ENCODE peak calls at places on chromosomes 16 and 17, in four cellular contexts. K, T, Y and G are unnamed samples.
A peak's percentile ranks its signal among the peaks of the same experiment; 100 is the strongest.

GRCh38 chr17:335691-336090 is 16.9 kb downstream of the RPH3AL start:
- DNase-seq in K (no peak), T (no peak), Y (no peak), G (no peak)

GRCh38 chr16:89195521-89196171 is 4.7 kb downstream of the SLC22A31 start:
- DNase-seq in K (no peak), Y (peak; percentile 79), T (no peak), G (no peak)

GRCh38 chr17:50837980-50838954 is 2.9 kb downstream of the WFIKKN2 start:
- DNase-seq in T (no peak), K (no peak), Y (no peak), G (no peak)

GRCh38 chr16:4989391-4990006 is 31.4 kb downstream of the SEC14L5 start:
- DNase-seq in Y (no peak), T (no peak), K (no peak), G (no peak)

GRCh38 chr17:79994602-79995001 is 41.1 kb downstream of the TBC1D16 start:
- DNase-seq in K (no peak), T (no peak), Y (no peak), G (no peak)

GRCh38 chr16:3756113-3756512 is 38.8 kb upstream of the TRAP1 start:
- DNase-seq in Y (no peak), K (no peak), T (no peak), G (no peak)

GRCh38 chr16:30899794-30900193 is 3.4 kb downstream of the CTF1 start:
- DNase-seq in Y (no peak), T (no peak), K (no peak), G (no peak)

GRCh38 chr16:86371083-86371803 is 139.1 kb upstream of the FOXF1 start:
- DNase-seq in Y (no peak), K (no peak), T (no peak), G (no peak)

GRCh38 chr17:8243827-8244226 is 4.0 kb downstream of the CTC1 start:
- DNase-seq in K (no peak), Y (no peak), T (no peak), G (no peak)

GRCh38 chr16:85485379-85485778 is 127.7 kb upstream of the GSE1 start:
- DNase-seq in K (no peak), Y (no peak), T (no peak), G (no peak)

GRCh38 chr17:55990332-55991006 is 162.8 kb upstream of the ANKFN1 start:
- DNase-seq in K (no peak), T (no peak), Y (no peak), G (no peak)

GRCh38 chr17:79142375-79142774 is 67.8 kb downstream of the ENGASE start:
- DNase-seq in T (no peak), K (no peak), Y (no peak), G (no peak)

GRCh38 chr17:78973196-78973595 is 6.5 kb downstream of the LGALS3BP start:
- DNase-seq in K (no peak), T (no peak), Y (no peak), G (no peak)

GRCh38 chr17:58082341-58082869 is 814 bp upstream of the DYNLL2 start:
- DNase-seq in K (no peak), Y (no peak), T (no peak), G (no peak)

GRCh38 chr17:42639484-42640474 is 19.3 kb upstream of the TUBG2 start:
- DNase-seq in Y (no peak), T (no peak), K (no peak), G (no peak)

GRCh38 chr17:18356624-18357023 is 6.7 kb downstream of the SHMT1 start:
- DNase-seq in K (no peak), T (peak; percentile 23), Y (no peak), G (no peak)

GRCh38 chr16:84819644-84820304 is at the start of gene CRISPLD2:
- DNase-seq in Y (peak; percentile 97), T (peak; percentile 96), K (peak; percentile 94), G (peak; percentile 68)

GRCh38 chr17:41335747-41336146 is 14.9 kb downstream of the KRT33A start:
- DNase-seq in K (no peak), T (no peak), Y (no peak), G (no peak)

GRCh38 chr16:83011939-83012338 is 385.2 kb downstream of the CDH13 start:
- DNase-seq in T (no peak), K (no peak), Y (no peak), G (no peak)

GRCh38 chr17:11499881-11500280 is 98.4 kb upstream of the DNAH9 start:
- DNase-seq in T (no peak), K (no peak), Y (no peak), G (no peak)

GRCh38 chr17:28328325-28328724 is 6.9 kb downstream of the IFT20 start:
- DNase-seq in T (no peak), K (no peak), Y (no peak), G (no peak)

GRCh38 chr16:7231762-7232161 is 100.9 kb upstream of the RBFOX1 start:
- DNase-seq in T (no peak), K (no peak), Y (no peak), G (no peak)

GRCh38 chr17:65345261-65346060 is 208.3 kb downstream of the RGS9 start:
- DNase-seq in Y (no peak), K (no peak), T (no peak), G (no peak)

GRCh38 chr17:63442549-63443035 is 3.5 kb downstream of the CYB561 start:
- DNase-seq in K (no peak), Y (no peak), T (peak; percentile 57), G (no peak)

GRCh38 chr17:12242390-12242954 is 221.8 kb downstream of the MAP2K4 start:
- DNase-seq in K (no peak), T (no peak), Y (no peak), G (no peak)

GRCh38 chr16:49194499-49195260 is 87.0 kb downstream of the CBLN1 start:
- DNase-seq in Y (no peak), K (no peak), T (no peak), G (no peak)

GRCh38 chr16:71807905-71808592 is 585 bp downstream of the AP1G1 start:
- DNase-seq in K (no peak), T (peak; percentile 66), Y (no peak), G (no peak)

GRCh38 chr16:71811261-71811803 is 2.7 kb upstream of the AP1G1 start:
- DNase-seq in K (no peak), Y (no peak), T (no peak), G (no peak)

GRCh38 chr16:71803305-71803690 is 5.3 kb downstream of the AP1G1 start:
- DNase-seq in T (no peak), Y (no peak), K (no peak), G (no peak)

DNA sequence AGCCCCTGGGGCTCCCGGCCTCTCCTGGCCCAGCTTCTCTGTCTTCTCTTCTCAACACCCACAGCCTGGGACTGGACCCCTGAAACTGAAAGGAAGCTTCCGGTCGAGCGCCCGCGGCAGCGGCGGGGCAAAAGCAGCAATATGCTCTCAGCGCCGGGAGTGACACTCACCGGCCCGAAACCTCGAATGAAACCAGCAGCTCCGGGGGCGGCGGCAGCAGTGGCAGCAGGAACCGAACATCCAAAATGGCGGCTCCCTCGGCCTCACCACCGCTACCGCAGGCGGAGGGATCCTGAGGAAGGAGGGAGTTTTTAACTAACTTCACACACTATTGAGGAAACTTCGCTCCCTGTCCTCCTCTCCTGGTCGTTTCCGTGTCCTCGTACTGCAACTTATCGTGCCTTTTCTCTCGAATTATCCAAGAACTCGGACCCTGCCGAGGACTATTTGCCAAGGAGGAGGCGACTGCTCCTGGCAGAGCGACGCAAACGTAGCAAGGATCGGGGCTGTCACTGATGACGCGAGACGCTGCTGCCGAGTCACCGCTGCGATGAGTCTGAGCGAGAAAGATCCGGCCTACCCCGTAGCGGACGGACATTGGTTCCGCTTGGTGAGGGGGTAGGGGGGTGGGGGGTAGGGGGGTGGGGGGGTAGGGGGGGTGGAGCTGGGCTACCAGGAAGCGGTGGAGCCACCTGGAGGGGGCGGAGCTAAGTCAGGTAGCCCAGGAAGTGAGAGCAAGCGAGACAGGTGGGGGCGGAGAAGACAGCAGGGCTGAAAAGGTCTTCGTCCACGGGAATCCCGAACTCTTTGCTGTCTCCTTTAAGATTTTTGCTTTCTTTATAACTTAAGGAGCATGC is at the start of gene AP1G1:
- DNase-seq in K (peak; percentile 86), Y (peak; percentile 97), T (peak; percentile 99), G (peak; percentile 86)
- TF ChIP-seq CTCF in K (no peak), Y (no peak), T (no peak), G (no peak)

DNA sequence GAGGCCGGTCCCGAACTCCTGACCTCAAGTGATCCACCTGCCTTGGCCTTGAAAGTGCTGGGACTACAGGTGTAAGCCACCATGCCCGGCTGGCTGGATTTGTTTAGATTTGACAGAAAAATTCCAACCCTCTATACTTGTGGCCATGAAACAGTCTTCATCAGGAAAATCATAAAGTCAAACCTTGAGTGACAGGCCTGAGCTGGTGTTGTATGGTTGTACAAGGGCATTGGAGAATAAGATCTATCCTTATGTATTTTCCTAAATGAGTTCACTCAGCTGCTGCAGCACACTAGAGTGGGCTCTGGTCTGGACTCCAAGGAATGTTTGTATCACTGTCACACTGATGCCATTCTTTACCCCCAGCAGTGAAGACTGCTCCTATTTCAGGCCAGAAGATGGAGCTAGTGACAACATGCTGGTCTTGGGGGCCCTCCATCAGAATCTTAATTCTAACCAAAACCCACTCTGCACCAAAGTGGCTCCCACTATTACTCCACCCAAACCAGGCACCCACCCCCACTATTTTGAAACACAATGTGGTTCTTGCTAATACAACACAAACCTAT is 27.4 kb downstream of the SNX11 start:
- DNase-seq in Y (no peak), K (no peak), T (no peak), G (no peak)
- TF ChIP-seq CTCF in Y (no peak), K (peak; percentile 10), T (no peak), G (no peak)

DNA sequence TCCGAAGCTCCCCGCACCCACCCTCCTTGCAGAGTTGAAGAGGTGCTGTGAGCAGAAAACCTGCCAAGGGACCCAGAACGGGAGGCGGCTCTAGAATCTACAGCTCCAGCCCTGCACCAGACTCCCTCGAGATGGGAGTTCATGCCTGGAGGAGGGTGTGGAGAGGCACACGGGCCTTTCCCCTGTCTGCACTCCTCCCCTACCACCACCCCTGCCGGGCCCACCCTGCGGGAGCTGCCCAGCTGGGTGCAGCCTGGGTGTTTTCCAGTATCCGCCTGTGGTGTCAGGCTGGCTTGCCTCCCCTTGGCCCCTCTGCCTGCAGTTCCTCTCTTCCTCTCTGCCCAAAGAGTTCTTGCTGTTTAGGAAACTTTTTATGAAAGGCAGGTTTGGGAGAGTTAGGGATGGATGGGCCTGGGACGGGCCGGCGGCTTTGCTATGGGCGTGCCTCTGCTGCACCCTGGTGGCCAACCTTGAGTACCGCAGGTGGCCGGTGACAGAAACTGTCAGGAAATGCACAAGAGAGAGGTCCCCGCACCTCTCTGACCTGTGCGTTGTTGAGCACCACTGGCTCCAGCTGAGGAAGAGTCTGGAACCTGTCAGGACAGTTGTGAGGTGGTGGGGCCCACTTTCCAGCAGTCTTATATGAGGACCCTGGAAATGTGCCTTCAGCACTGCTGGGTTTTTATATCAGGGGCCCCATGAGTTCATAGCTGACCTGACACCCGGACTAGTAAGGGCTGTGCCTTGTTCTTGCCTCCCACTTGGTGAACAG is 354.1 kb downstream of the SEC14L1 start:
- DNase-seq in T (peak; percentile 90), Y (peak; percentile 93), K (peak; percentile 74), G (peak; percentile 77)
- TF ChIP-seq CTCF in T (peak; percentile 99), Y (peak; percentile 94), K (peak; percentile 90), G (peak; percentile 99)

GRCh38 chr16:67413978-67414891 is 2.0 kb downstream of the ZDHHC1 start:
- DNase-seq in Y (no peak), K (no peak), T (no peak), G (no peak)

GRCh38 chr16:67417333-67418061 is 1.2 kb upstream of the ZDHHC1 start:
- DNase-seq in Y (no peak), K (no peak), T (no peak), G (no peak)

GRCh38 chr16:67419931-67420330 is 3.7 kb upstream of the ZDHHC1 start:
- DNase-seq in T (no peak), K (no peak), Y (no peak), G (no peak)

GRCh38 chr16:67419502-67419901 is 3.2 kb upstream of the ZDHHC1 start:
- DNase-seq in T (no peak), Y (no peak), K (no peak), G (no peak)

GRCh38 chr16:67415872-67416793 is at the start of gene ZDHHC1:
- DNase-seq in K (peak; percentile 72), Y (no peak), T (peak; percentile 81), G (peak; percentile 57)
- TF ChIP-seq CTCF in K (peak; percentile 62), Y (peak; percentile 46), T (peak; percentile 45), G (peak; percentile 37)